ENCODE peak calls at places on chromosome X, in four cellular contexts. One of them, this sample, is unnamed.

GRCh38 chrX:50450324-50450723 is 20.3 kb downstream of the DGKK start:
- DNase-seq in MCF 10A: no peak
- DNase-seq in DMS153: no peak
- DNase-seq in activated T-cell treated with anti-CD3 and anti-CD28 coated beads for 24 hours: no peak
- DNase-seq in this sample: no peak

GRCh38 chrX:103343105-103343504 is 13.1 kb downstream of the TCEAL7 start:
- DNase-seq in activated T-cell treated with anti-CD3 and anti-CD28 coated beads for 24 hours: peak; percentile 13
- DNase-seq in MCF 10A: peak; percentile 47
- DNase-seq in DMS153: no peak
- DNase-seq in this sample: peak; percentile 35

GRCh38 chrX:136636121-136636520 is 11.8 kb upstream of the CD40LG start:
- DNase-seq in DMS153: no peak
- DNase-seq in MCF 10A: no peak
- DNase-seq in activated T-cell treated with anti-CD3 and anti-CD28 coated beads for 24 hours: no peak
- DNase-seq in this sample: no peak

GRCh38 chrX:123336666-123337065 is 152.6 kb downstream of the GRIA3 start:
- DNase-seq in activated T-cell treated with anti-CD3 and anti-CD28 coated beads for 24 hours: no peak
- DNase-seq in MCF 10A: no peak
- DNase-seq in DMS153: no peak
- DNase-seq in this sample: peak; percentile 12

GRCh38 chrX:67563469-67564448 is 19.9 kb downstream of the AR start:
- DNase-seq in DMS153: no peak
- DNase-seq in MCF 10A: no peak
- DNase-seq in activated T-cell treated with anti-CD3 and anti-CD28 coated beads for 24 hours: no peak
- DNase-seq in this sample: peak; percentile 53

GRCh38 chrX:69238153-69238959 is 73.1 kb upstream of the PJA1 start:
- DNase-seq in activated T-cell treated with anti-CD3 and anti-CD28 coated beads for 24 hours: no peak
- DNase-seq in MCF 10A: no peak
- DNase-seq in DMS153: no peak
- DNase-seq in this sample: no peak

GRCh38 chrX:50971390-50971789 is 60.9 kb downstream of the BMP15 start:
- DNase-seq in activated T-cell treated with anti-CD3 and anti-CD28 coated beads for 24 hours: no peak
- DNase-seq in MCF 10A: peak; percentile 48
- DNase-seq in DMS153: no peak
- DNase-seq in this sample: no peak

GRCh38 chrX:108165349-108166111 is 74.0 kb downstream of the ATG4A start:
- DNase-seq in DMS153: no peak
- DNase-seq in MCF 10A: peak; percentile 48
- DNase-seq in activated T-cell treated with anti-CD3 and anti-CD28 coated beads for 24 hours: no peak
- DNase-seq in this sample: peak; percentile 33

GRCh38 chrX:42567268-42567667 is 210.7 kb downstream of the PPP1R2C start:
- DNase-seq in DMS153: no peak
- DNase-seq in activated T-cell treated with anti-CD3 and anti-CD28 coated beads for 24 hours: no peak
- DNase-seq in MCF 10A: peak; percentile 2
- DNase-seq in this sample: peak; percentile 0

GRCh38 chrX:136318895-136319597 is 18.3 kb downstream of the ADGRG4 start:
- DNase-seq in activated T-cell treated with anti-CD3 and anti-CD28 coated beads for 24 hours: no peak
- DNase-seq in MCF 10A: no peak
- DNase-seq in DMS153: no peak
- DNase-seq in this sample: no peak

GRCh38 chrX:129493643-129494042 is 29.6 kb downstream of the SMARCA1 start:
- DNase-seq in MCF 10A: peak; percentile 21
- DNase-seq in activated T-cell treated with anti-CD3 and anti-CD28 coated beads for 24 hours: no peak
- DNase-seq in DMS153: no peak
- DNase-seq in this sample: peak; percentile 47

GRCh38 chrX:20144491-20144890 is 2.9 kb upstream of the EIF1AX start:
- DNase-seq in MCF 10A: peak; percentile 38
- DNase-seq in DMS153: no peak
- DNase-seq in activated T-cell treated with anti-CD3 and anti-CD28 coated beads for 24 hours: no peak
- DNase-seq in this sample: peak; percentile 83

GRCh38 chrX:17919896-17920446 is 58.9 kb upstream of the RAI2 start:
- DNase-seq in DMS153: no peak
- DNase-seq in MCF 10A: no peak
- DNase-seq in activated T-cell treated with anti-CD3 and anti-CD28 coated beads for 24 hours: no peak
- DNase-seq in this sample: no peak